ENCODE peak calls at places on chromosomes 3 and 15, in five cellular contexts. One of them, this sample, is unnamed. For H3K9me3, the result is how much of the 10 kb centered on the place peaks cover.

GRCh38 chr3:101803152-101803782 is 24.3 kb downstream of the NXPE3 start:
- DNase-seq in stomach: peak
- DNase-seq in tibial nerve: peak
- DNase-seq in thyroid gland: peak
- DNase-seq in IMR-90: peak
- DNase-seq in this sample: peak

GRCh38 chr15:90829942-90830440 is 38.4 kb upstream of the FURIN start:
- DNase-seq in stomach: no peak
- DNase-seq in tibial nerve: peak
- DNase-seq in thyroid gland: peak
- DNase-seq in IMR-90: no peak
- DNase-seq in this sample: peak

GRCh38 chr3:30124435-30125390 is 481.7 kb upstream of the TGFBR2 start:
- DNase-seq in stomach: no peak
- DNase-seq in tibial nerve: no peak
- DNase-seq in thyroid gland: peak
- DNase-seq in IMR-90: peak
- DNase-seq in this sample: peak

GRCh38 chr3:13072239-13073041 is 789 bp downstream of the IQSEC1 start:
- DNase-seq in stomach: peak
- DNase-seq in tibial nerve: no peak
- DNase-seq in thyroid gland: no peak
- DNase-seq in IMR-90: peak
- DNase-seq in this sample: no peak

GRCh38 chr3:104180906-104181305 is 1185.8 kb upstream of the ALCAM start:
- DNase-seq in stomach: no peak
- DNase-seq in tibial nerve: no peak
- DNase-seq in thyroid gland: no peak
- DNase-seq in IMR-90: no peak
- DNase-seq in this sample: no peak

GRCh38 chr3:59313365-59313764 is 263.5 kb upstream of the CFAP20DC start:
- DNase-seq in stomach: peak
- DNase-seq in tibial nerve: peak
- DNase-seq in thyroid gland: peak
- DNase-seq in IMR-90: peak
- DNase-seq in this sample: peak

GRCh38 chr3:196694202-196694638 is 17.8 kb downstream of the CEP19 start:
- DNase-seq in stomach: no peak
- DNase-seq in tibial nerve: no peak
- DNase-seq in thyroid gland: no peak
- DNase-seq in IMR-90: peak
- DNase-seq in this sample: no peak

GRCh38 chr15:101437209-101437608 is 52.3 kb downstream of the PCSK6 start:
- DNase-seq in stomach: peak
- DNase-seq in tibial nerve: no peak
- DNase-seq in thyroid gland: no peak
- DNase-seq in IMR-90: no peak
- DNase-seq in this sample: no peak

GRCh38 chr3:115784739-115785571 is 161.6 kb downstream of the GAP43 start:
- DNase-seq in stomach: no peak
- DNase-seq in tibial nerve: no peak
- DNase-seq in thyroid gland: no peak
- DNase-seq in IMR-90: peak
- DNase-seq in this sample: no peak

GRCh38 chr3:43024183-43024865 is 45.2 kb downstream of the GASK1A start:
- DNase-seq in stomach: no peak
- DNase-seq in tibial nerve: no peak
- DNase-seq in thyroid gland: no peak
- DNase-seq in IMR-90: no peak
- DNase-seq in this sample: no peak

DNA sequence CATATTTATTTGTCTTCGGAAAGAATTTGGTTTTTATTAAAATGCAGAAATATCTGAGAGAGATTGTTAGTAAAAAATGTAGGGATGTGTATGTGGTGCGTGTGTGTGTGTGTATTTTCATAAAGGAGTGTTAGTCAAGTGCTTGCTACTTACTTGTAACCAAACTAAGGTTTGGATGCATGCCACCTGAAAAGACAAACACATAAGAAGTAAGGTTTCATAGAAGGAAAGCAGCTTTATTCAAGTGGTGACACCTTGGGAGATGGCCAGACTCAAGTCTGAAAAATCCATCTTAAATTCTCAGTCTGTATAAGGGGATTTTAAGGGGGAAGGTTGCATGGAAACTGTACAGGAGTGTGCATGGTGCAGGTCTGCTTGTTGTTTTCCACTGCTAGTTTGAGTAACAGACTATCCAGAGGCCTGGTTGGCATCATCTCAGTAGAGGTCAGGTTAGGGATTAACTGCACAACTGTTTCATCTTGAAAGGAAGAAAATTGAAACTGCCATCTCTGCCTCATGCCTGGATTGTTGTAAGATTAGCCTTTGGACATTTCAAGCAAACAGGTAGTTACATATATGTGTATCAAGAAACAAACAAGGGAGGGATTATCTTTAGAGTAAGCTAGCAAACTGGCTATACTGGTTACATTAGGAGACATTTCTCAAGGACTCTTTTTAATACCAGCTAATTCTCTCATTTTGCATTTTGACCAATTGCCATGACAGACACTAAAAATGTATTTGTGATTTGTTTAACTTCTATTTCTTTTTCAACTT is 196.7 kb downstream of the EPHA6 start:
- DNase-seq in stomach: no peak
- DNase-seq in tibial nerve: no peak
- DNase-seq in thyroid gland: peak
- DNase-seq in IMR-90: no peak
- DNase-seq in this sample: no peak
- H3K9me3 ChIP-seq in stomach: under half
- H3K9me3 ChIP-seq in tibial nerve: under half
- H3K9me3 ChIP-seq in thyroid gland: under half
- H3K9me3 ChIP-seq in IMR-90: under half
- H3K9me3 ChIP-seq in this sample: under half

DNA sequence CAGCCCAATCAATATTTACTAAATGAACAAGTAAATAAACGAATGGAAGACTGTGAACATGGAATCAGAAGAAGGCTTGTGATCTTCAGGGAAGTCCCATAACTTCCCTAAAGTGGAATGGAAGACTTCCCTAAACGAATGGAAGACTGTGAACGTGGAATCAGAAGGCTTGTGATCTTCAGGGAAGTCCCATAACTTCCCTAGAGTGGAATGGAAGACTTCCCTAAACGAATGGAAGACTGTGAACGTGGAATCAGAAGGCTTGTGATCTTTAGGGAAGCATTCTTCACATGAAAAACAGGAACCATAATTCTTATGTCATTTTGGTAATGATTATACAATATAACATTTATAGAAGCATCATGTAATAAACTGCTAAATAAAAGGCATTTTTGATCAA is 38.8 kb downstream of the EOGT start:
- DNase-seq in stomach: no peak
- DNase-seq in tibial nerve: no peak
- DNase-seq in thyroid gland: no peak
- DNase-seq in IMR-90: no peak
- DNase-seq in this sample: no peak
- TF ChIP-seq POLR2A in stomach: no peak
- TF ChIP-seq POLR2A in tibial nerve: no peak
- TF ChIP-seq POLR2A in thyroid gland: no peak
- TF ChIP-seq POLR2A in IMR-90: no peak
- TF ChIP-seq POLR2A in this sample: no peak

GRCh38 chr3:134522541-134522940 is 36.7 kb downstream of the CEP63 start:
- DNase-seq in stomach: no peak
- DNase-seq in tibial nerve: no peak
- DNase-seq in thyroid gland: no peak
- DNase-seq in IMR-90: no peak
- DNase-seq in this sample: no peak
- H3K9me3 ChIP-seq in stomach: under half
- H3K9me3 ChIP-seq in tibial nerve: under half
- H3K9me3 ChIP-seq in thyroid gland: under half
- H3K9me3 ChIP-seq in IMR-90: under half
- H3K9me3 ChIP-seq in this sample: under half

GRCh38 chr15:33194704-33195261 is at the start of gene FMN1:
- DNase-seq in stomach: peak
- DNase-seq in tibial nerve: peak
- DNase-seq in thyroid gland: peak
- DNase-seq in IMR-90: peak
- DNase-seq in this sample: peak
- TF ChIP-seq POLR2A in stomach: no peak
- TF ChIP-seq POLR2A in tibial nerve: no peak
- TF ChIP-seq POLR2A in thyroid gland: no peak
- TF ChIP-seq POLR2A in IMR-90: no peak
- TF ChIP-seq POLR2A in this sample: no peak

GRCh38 chr3:173008978-173009377 is 132.1 kb downstream of the SPATA16 start:
- DNase-seq in stomach: no peak
- DNase-seq in tibial nerve: no peak
- DNase-seq in thyroid gland: no peak
- DNase-seq in IMR-90: no peak
- DNase-seq in this sample: no peak
- H3K9me3 ChIP-seq in stomach: under half
- H3K9me3 ChIP-seq in tibial nerve: under half
- H3K9me3 ChIP-seq in thyroid gland: under half
- H3K9me3 ChIP-seq in IMR-90: under half
- H3K9me3 ChIP-seq in this sample: under half